ENCODE peak calls at places on chromosomes 11 and 22, in five cellular contexts. W is GM23338, T is small intestine, O is testis, Z is kidney. C is an unnamed sample.

GRCh38 chr11:19060629-19061028 is at the start of gene MRGPRX2:
- DNase-seq in W (no peak), T (no peak), O (no peak), Z (no peak), C (no peak)

GRCh38 chr11:130599073-130599654 is 150.7 kb downstream of the ADAMTS15 start:
- DNase-seq in W (no peak), T (no peak), O (peak; percentile 43), Z (peak; percentile 80), C (peak; percentile 88)

GRCh38 chr11:66985508-66986177 is 10.5 kb downstream of the C11orf86 start:
- DNase-seq in W (no peak), T (no peak), O (no peak), Z (no peak), C (peak; percentile 23)

GRCh38 chr11:83008581-83008923 is 63.1 kb downstream of the RAB30 start:
- DNase-seq in W (no peak), T (no peak), O (no peak), Z (no peak), C (no peak)

GRCh38 chr11:19713221-19714092 is 820 bp downstream of the NAV2 start:
- DNase-seq in W (peak; percentile 52), T (no peak), O (no peak), Z (peak; percentile 79), C (no peak)

GRCh38 chr11:94325681-94326080 is 21.3 kb downstream of the IZUMO1R start:
- DNase-seq in W (peak; percentile 84), T (peak; percentile 51), O (no peak), Z (no peak), C (no peak)

GRCh38 chr22:17945851-17946690 is 78.3 kb downstream of the MICAL3 start:
- DNase-seq in W (no peak), T (no peak), O (no peak), Z (no peak), C (no peak)

GRCh38 chr22:21001601-21002325 is at the start of gene THAP7:
- DNase-seq in W (peak; percentile 96), T (peak; percentile 97), O (peak; percentile 98), Z (peak; percentile 99), C (peak; percentile 98)

GRCh38 chr22:37560682-37561208 is 465 bp downstream of the CDC42EP1 start:
- DNase-seq in W (peak; percentile 41), T (no peak), O (no peak), Z (peak; percentile 91), C (peak; percentile 68)

GRCh38 chr11:72812968-72813739 is 1.1 kb upstream of the ATG16L2 start:
- DNase-seq in W (peak; percentile 88), T (peak; percentile 69), O (no peak), Z (peak; percentile 77), C (peak; percentile 44)

GRCh38 chr11:79055866-79056632 is 384.8 kb downstream of the TENM4 start:
- DNase-seq in W (peak; percentile 45), T (no peak), O (no peak), Z (no peak), C (no peak)

GRCh38 chr11:62324738-62325556 is 12.3 kb upstream of the ASRGL1 start:
- DNase-seq in W (peak; percentile 85), T (peak; percentile 37), O (peak; percentile 71), Z (no peak), C (peak; percentile 51)

DNA sequence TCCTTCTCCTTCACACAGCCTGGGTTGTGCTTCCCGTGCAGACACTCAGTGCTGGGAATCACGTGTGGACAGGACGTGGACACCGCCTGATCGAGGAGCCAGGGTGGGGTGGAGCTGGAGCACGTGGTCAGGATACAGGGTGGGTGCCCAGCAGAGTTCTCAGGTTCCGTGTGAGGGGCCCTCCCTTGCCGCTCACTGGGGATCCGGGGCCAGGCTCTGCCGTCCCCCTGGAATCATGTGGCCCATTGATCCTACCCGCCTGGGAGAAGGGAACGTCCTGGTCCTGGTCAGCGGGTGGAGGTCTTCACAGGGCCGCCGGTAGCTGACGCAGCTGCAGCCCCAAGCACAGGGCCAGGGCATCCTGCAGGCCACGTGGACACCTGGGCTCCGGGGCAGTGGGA is 397.7 kb downstream of the TBC1D22A start:
- DNase-seq in W (no peak), T (no peak), O (no peak), Z (peak; percentile 63), C (no peak)
- H3K4me1 ChIP-seq in W (no peaks in the 10 kb centered on the region), T (no peaks in the 10 kb centered on the region), O (no peaks in the 10 kb centered on the region), Z (no peaks in the 10 kb centered on the region), C (peaks cover 15% of the 10 kb centered on the region)

DNA sequence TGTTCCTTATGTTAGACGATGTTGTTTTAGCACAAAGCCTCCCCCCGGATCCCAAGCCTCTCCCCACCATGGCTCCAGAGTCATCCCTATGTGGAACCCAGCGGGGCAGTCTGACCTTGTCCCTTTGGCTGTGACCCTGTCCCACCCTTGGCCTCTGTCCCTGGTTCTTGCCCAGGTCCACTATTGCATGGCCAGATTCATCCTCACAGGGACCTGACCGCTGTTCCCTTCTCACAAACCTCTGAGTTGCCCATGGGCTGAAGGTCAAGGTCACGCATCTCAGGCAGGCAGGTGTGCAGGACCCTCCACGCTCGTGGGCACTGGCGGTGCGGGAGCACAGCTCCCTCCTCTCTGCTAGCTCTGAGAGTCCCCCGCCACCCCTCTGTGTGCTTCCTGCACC is 39.0 kb downstream of the BCR start:
- DNase-seq in W (no peak), T (no peak), O (no peak), Z (peak; percentile 68), C (no peak)
- H3K4me1 ChIP-seq in W (peaks cover 77% of the 10 kb centered on the region), T (peaks cover 21% of the 10 kb centered on the region), O (peaks cover 43% of the 10 kb centered on the region), Z (peaks cover 75% of the 10 kb centered on the region), C (peaks cover 100% of the 10 kb centered on the region)

GRCh38 chr22:36379593-36380361 is 8.0 kb downstream of the MYH9 start:
- DNase-seq in W (no peak), T (no peak), O (no peak), Z (no peak), C (no peak)
- H3K4me1 ChIP-seq in W (peaks cover 40% of the 10 kb centered on the region), T (peaks cover 28% of the 10 kb centered on the region), O (peaks cover 6% of the 10 kb centered on the region), Z (peaks cover 40% of the 10 kb centered on the region), C (peaks cover 38% of the 10 kb centered on the region)

GRCh38 chr11:129317564-129317963 is 58.1 kb upstream of the BARX2 start:
- DNase-seq in W (no peak), T (peak; percentile 89), O (no peak), Z (no peak), C (no peak)
- H3K4me1 ChIP-seq in W (peaks cover 25% of the 10 kb centered on the region), T (peaks cover 7% of the 10 kb centered on the region), O (no peaks in the 10 kb centered on the region), Z (no peaks in the 10 kb centered on the region), C (no peaks in the 10 kb centered on the region)

DNA sequence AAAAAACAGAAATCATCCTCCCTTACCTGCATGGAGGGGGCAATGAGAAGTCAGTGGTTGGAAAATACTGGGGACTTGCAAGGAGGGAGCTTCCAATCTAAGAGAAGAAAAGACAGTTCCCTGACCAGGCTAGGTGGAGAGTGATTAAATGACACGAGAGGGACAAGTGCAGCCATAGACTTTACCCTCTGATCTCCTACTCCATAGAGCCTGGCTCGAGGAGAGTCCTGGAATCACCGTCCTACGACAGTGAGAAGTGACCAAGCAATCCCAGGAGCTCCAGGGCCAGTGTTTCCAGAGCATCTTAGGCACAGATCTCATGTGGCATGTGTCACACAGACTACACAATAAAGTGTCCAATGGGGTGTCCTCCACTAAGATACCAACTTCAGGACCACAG is 25.7 kb downstream of the MYH9 start:
- DNase-seq in W (no peak), T (peak; percentile 62), O (no peak), Z (no peak), C (no peak)
- H3K4me1 ChIP-seq in W (peaks cover 89% of the 10 kb centered on the region), T (peaks cover 67% of the 10 kb centered on the region), O (peaks cover 41% of the 10 kb centered on the region), Z (peaks cover 73% of the 10 kb centered on the region), C (peaks cover 82% of the 10 kb centered on the region)

DNA sequence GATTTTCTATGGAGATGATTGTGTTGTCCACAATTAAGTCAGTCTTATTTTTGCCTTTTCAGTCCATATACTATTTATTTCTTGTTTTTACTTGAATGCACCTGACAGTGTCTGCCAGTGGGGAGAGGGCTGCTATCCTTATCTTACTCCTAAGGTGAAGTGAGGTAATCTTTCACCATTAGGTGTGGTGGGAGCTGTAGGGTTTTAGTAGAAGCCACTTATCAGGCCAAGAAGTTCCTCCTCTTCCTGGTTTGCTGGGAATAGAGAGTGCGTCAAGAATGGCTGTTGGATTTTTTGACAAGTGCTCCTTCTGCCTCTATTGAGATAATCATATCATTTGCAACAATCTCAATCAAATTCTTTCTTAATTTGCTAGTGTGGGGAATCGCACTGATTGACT is 108.4 kb downstream of the KCNQ1 start:
- DNase-seq in W (no peak), T (no peak), O (no peak), Z (no peak), C (no peak)
- H3K4me1 ChIP-seq in W (no peaks in the 10 kb centered on the region), T (no peaks in the 10 kb centered on the region), O (no peaks in the 10 kb centered on the region), Z (peaks cover 6% of the 10 kb centered on the region), C (peaks cover 19% of the 10 kb centered on the region)

GRCh38 chr11:122656073-122656630 is 630 bp downstream of the UBASH3B start:
- DNase-seq in W (peak; percentile 69), T (peak; percentile 34), O (peak; percentile 56), Z (peak; percentile 82), C (peak; percentile 52)
- H3K4me1 ChIP-seq in W (peaks cover 5% of the 10 kb centered on the region), T (peaks cover 4% of the 10 kb centered on the region), O (peaks cover 14% of the 10 kb centered on the region), Z (peaks cover 6% of the 10 kb centered on the region), C (peaks cover 14% of the 10 kb centered on the region)

DNA sequence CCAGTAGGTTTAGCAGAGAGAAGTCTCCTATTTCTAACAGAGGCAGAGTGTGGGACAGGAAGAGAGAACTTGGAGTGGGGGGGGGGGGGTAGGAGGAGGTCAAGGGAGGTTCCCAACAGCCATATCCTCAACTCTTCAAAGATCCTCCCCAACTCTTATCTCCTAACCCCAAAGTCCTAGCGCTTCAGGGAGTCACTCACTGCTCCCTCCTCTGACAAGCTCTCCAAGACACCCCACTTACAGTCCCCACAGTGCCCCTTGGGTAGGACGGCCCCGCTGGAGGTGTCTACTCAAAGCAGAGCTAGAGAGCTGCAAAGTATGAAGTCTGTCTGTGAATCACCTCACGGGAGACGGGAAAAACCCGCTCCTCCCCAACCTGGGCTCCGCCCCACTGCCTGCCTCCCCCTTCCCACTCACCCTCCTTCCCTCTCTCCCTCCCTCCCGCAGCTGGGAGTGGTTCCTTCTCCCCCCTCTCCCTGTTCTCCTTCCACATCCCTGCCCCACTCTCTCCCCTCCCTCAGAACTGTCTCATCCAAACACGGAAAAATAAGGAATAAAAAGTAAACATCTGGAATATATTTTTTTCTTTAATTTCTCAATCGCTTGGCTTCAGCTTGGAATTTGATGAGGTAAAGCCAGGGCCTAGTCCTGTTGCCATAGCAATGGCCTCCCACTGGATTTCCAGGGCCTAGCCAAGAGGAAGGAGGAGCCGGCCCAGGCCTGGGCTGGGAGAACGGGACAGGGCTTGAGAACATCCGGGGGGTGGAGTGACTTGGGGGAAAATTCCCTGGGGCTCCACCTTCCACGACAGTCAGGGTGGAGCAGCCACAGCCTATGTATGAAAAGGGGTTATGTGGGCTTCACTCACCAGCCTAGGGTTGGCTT is 2.5 kb downstream of the TNKS1BP1 start:
- DNase-seq in W (peak; percentile 86), T (peak; percentile 73), O (peak; percentile 91), Z (peak; percentile 98), C (peak; percentile 96)
- H3K4me1 ChIP-seq in W (peaks cover 36% of the 10 kb centered on the region), T (peaks cover 14% of the 10 kb centered on the region), O (peaks cover 56% of the 10 kb centered on the region), Z (peaks cover 35% of the 10 kb centered on the region), C (peaks cover 75% of the 10 kb centered on the region)

GRCh38 chr11:12421386-12421785 is 44.0 kb downstream of the PARVA start:
- DNase-seq in W (no peak), T (no peak), O (no peak), Z (no peak), C (no peak)
- H3K4me1 ChIP-seq in W (peaks cover 4% of the 10 kb centered on the region), T (no peaks in the 10 kb centered on the region), O (no peaks in the 10 kb centered on the region), Z (no peaks in the 10 kb centered on the region), C (no peaks in the 10 kb centered on the region)